ENCODE peak calls at places on chromosomes 3 and 15, in four cellular contexts. U is Peyer's patch, S is gastrocnemius medialis, Y is right lobe of liver. A is an unnamed sample.

GRCh38 chr3:123651449-123652345 is 66.8 kb upstream of the HACD2 start:
- DNase-seq in U (no peak), S (no peak), Y (no peak), A (no peak)

GRCh38 chr15:71079208-71080044 is 35.8 kb upstream of the THSD4 start:
- DNase-seq in U (no peak), S (no peak), Y (peak), A (no peak)

GRCh38 chr3:22996926-22997600 is 206.1 kb upstream of the UBE2E2 start:
- DNase-seq in U (no peak), S (no peak), Y (no peak), A (no peak)

GRCh38 chr15:36484038-36484778 is 95.2 kb upstream of the CDIN1 start:
- DNase-seq in U (no peak), S (no peak), Y (no peak), A (no peak)

GRCh38 chr3:99407257-99407656 is 231.1 kb upstream of the COL8A1 start:
- DNase-seq in U (no peak), S (no peak), Y (no peak), A (no peak)

GRCh38 chr15:67601008-67601620 is 58.6 kb downstream of the MAP2K5 start:
- DNase-seq in U (no peak), S (no peak), Y (no peak), A (no peak)

GRCh38 chr3:174016186-174016585 is 618.6 kb downstream of the NLGN1 start:
- DNase-seq in U (no peak), S (no peak), Y (no peak), A (no peak)

GRCh38 chr15:42385980-42386695 is 26.8 kb downstream of the CAPN3 start:
- DNase-seq in U (no peak), S (peak), Y (no peak), A (peak)

GRCh38 chr3:122324871-122325323 is at the start of gene CSTA:
- DNase-seq in U (no peak), S (no peak), Y (no peak), A (no peak)

GRCh38 chr15:77064539-77065308 is 6.2 kb downstream of the TSPAN3 start:
- DNase-seq in U (no peak), S (no peak), Y (no peak), A (no peak)

GRCh38 chr3:42501681-42502428 is 588 bp upstream of the VIPR1 start:
- DNase-seq in U (peak), S (no peak), Y (peak), A (peak)

GRCh38 chr3:41117398-41117870 is 81.9 kb upstream of the CTNNB1 start:
- DNase-seq in U (peak), S (peak), Y (peak), A (peak)

GRCh38 chr15:72319360-72319984 is 485 bp downstream of the CELF6 start:
- DNase-seq in U (peak), S (peak), Y (peak), A (peak)

GRCh38 chr15:36809380-36809779 is 230.0 kb downstream of the CDIN1 start:
- DNase-seq in U (no peak), S (no peak), Y (no peak), A (no peak)

GRCh38 chr15:36831125-36831914 is 251.9 kb downstream of the CDIN1 start:
- DNase-seq in U (no peak), S (no peak), Y (no peak), A (no peak)

GRCh38 chr3:33895658-33896057 is 97.2 kb downstream of the PDCD6IP start:
- DNase-seq in U (no peak), S (no peak), Y (no peak), A (no peak)

GRCh38 chr15:80514071-80514780 is 110.0 kb downstream of the ARNT2 start:
- DNase-seq in U (no peak), S (no peak), Y (no peak), A (no peak)

GRCh38 chr3:99851955-99852354 is 34.3 kb downstream of the CMSS1 start:
- DNase-seq in U (no peak), S (no peak), Y (no peak), A (no peak)

DNA sequence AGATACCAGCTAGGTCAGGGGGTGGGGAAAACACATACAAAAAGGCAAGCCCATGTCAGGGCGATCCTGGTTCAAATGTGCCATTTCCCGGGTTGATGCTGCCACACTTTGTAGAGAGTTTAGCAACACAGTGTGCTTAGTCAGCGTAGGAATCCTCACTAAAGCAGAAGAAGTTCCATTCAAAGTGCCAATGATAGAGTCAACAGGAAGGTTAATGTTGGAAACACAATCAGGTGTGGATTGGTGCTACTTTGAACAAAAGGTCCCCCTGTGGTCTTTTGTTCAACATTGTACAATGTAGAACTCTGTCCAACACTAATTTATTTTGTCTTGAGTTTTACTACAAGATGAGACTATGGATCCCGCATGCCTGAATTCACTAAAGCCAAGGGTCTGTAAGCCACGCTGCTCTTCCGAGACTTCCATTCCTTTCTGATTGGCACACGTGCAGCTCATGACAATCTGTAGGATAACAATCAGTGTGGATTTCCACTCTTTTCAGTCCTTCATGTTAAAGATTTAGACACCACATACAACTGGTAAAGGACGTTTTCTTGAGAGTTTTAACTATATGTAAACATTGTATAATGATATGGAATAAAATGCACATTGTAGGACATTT is 28.9 kb downstream of the TPM1 start:
- DNase-seq in U (no peak), S (no peak), Y (no peak), A (no peak)
- TF ChIP-seq POLR2A in U (no peak), S (no peak), Y (no peak), A (no peak)

GRCh38 chr3:18284716-18285115 is 140.4 kb downstream of the SATB1 start:
- DNase-seq in U (no peak), S (no peak), Y (no peak), A (no peak)

DNA sequence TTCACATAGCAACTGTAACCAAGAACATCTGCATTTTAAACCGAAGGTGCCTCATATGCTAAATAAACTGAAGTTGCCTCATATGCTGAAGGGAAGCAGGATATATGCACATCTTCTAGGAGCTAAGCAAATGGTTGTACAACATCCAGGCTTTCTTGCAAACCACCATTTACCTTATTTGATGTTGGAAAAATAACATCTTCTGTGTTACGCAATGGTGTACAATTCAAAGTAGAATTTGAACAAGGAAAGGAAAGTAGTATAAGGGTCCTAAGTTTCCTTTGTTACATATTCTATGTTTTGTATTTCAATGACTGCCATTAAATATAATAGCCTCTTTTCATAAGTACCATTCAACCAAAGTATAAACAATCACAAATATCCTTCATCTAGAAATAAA is 145.8 kb downstream of the SATB1 start:
- DNase-seq in U (no peak), S (no peak), Y (no peak), A (no peak)
- TF ChIP-seq CTCF in U (no peak), S (no peak), Y (no peak), A (no peak)

GRCh38 chr3:104742044-104742443 is 624.7 kb upstream of the ALCAM start:
- DNase-seq in U (no peak), S (no peak), Y (no peak), A (no peak)
- TF ChIP-seq POLR2A in U (no peak), S (no peak), Y (no peak), A (no peak)

GRCh38 chr3:107633327-107634141 is 110.8 kb downstream of the BBX start:
- DNase-seq in U (no peak), S (no peak), Y (no peak), A (no peak)

GRCh38 chr3:107629556-107629955 is 106.8 kb downstream of the BBX start:
- DNase-seq in U (no peak), S (no peak), Y (no peak), A (no peak)

GRCh38 chr3:107630779-107631178 is 108.0 kb downstream of the BBX start:
- DNase-seq in U (no peak), S (no peak), Y (no peak), A (no peak)

GRCh38 chr3:107632576-107632975 is 109.8 kb downstream of the BBX start:
- DNase-seq in U (no peak), S (no peak), Y (no peak), A (no peak)

GRCh38 chr3:107627962-107628542 is 105.3 kb downstream of the BBX start:
- DNase-seq in U (no peak), S (no peak), Y (no peak), A (no peak)
- TF ChIP-seq CTCF in U (no peak), S (no peak), Y (peak), A (no peak)

GRCh38 chr3:152320201-152320617 is 51.5 kb downstream of the MBNL1 start:
- DNase-seq in U (no peak), S (no peak), Y (no peak), A (no peak)
- TF ChIP-seq POLR2A in U (no peak), S (no peak), Y (no peak), A (no peak)

GRCh38 chr3:172275586-172275985 is 172.7 kb downstream of the GHSR start:
- DNase-seq in U (no peak), S (no peak), Y (no peak), A (no peak)

GRCh38 chr3:172277151-172277652 is 171.1 kb downstream of the GHSR start:
- DNase-seq in U (no peak), S (no peak), Y (no peak), A (no peak)

GRCh38 chr3:172274906-172275305 is 173.3 kb downstream of the GHSR start:
- DNase-seq in U (no peak), S (no peak), Y (no peak), A (no peak)

GRCh38 chr3:172273378-172273777 is 174.9 kb downstream of the GHSR start:
- DNase-seq in U (no peak), S (no peak), Y (no peak), A (no peak)

DNA sequence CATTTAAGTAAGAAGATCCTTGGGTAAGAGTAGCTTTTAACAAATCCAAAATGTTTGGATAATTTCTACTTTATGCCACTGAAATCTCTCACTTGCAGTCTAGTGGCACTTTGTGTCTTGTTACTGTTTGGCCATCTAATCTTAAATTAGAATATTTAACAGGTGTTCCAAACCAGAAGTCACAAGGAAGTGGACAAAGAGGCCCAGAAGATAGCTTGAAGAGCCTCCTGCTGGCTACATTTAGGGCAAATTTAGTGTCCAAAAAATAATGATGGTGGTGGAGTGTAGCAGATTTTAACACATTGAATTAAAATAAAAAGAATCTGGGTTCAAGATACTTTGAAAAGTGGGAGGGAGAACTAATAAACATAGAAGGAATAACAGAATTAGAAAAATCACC is 172.2 kb downstream of the GHSR start:
- DNase-seq in U (no peak), S (no peak), Y (no peak), A (no peak)
- TF ChIP-seq CTCF in U (peak), S (peak), Y (no peak), A (no peak)

GRCh38 chr15:96340348-96340610 is 9.8 kb downstream of the NR2F2 start:
- DNase-seq in U (no peak), S (no peak), Y (no peak), A (no peak)

GRCh38 chr15:96342143-96342466 is 11.6 kb downstream of the NR2F2 start:
- DNase-seq in U (no peak), S (no peak), Y (no peak), A (no peak)

GRCh38 chr15:96341465-96342142 is 11.1 kb downstream of the NR2F2 start:
- DNase-seq in U (no peak), S (no peak), Y (no peak), A (no peak)

GRCh38 chr15:96339662-96340347 is 9.3 kb downstream of the NR2F2 start:
- DNase-seq in U (no peak), S (no peak), Y (no peak), A (no peak)

DNA sequence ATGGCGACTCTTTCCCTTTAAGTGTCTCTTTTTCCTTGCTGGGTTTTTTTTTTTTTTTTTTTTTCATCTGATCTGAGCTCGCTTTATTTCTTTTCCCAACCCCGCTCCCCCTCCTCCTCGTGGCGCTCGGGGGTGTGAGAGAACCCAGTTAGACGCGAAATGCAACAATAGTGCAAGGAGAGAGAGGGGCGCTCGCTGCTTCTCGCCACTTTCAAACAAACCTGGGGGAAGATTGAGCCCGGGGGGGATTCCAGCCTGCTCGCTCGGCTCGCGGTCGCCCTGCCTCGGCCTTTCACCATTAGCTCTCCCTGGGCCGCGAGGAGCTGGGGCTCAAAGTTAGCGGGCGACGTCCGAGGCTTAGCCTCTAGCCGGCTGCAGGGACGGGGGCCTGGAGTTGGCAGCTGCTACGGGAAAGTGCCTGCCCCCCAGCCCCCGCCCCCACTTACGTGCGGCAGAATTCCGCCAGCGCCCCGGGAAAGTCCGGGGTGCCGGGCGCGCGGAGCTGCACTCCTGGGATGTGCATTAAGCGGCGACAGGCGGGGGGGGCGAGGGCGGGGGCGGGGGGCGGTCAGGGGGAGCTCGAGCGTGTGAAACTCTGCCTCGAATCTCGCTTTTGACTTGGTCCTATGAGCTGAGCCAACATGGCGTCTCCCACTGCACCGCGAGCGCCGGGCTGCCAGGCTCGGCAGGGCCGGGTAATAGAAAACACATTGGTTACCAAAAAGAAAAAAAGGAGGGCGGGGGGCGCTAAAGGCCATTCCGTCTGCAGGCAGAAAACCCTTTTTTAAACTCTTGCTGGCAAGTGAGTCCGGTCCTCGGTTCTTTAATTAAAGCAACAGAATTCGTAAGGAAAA is 10.3 kb downstream of the NR2F2 start:
- DNase-seq in U (no peak), S (peak), Y (no peak), A (no peak)
- TF ChIP-seq POLR2A in U (no peak), S (no peak), Y (no peak), A (no peak)

GRCh38 chr3:76724075-76724474 is 315.8 kb upstream of the ROBO2 start:
- DNase-seq in U (no peak), S (no peak), Y (no peak), A (no peak)
- TF ChIP-seq CTCF in U (no peak), S (no peak), Y (no peak), A (no peak)